ENCODE peak calls at places on chromosomes 12 and 14, in nine cellular contexts. One of them, this sample, is unnamed. For H3K79me2, the result is how much of the 10 kb centered on the place peaks cover.

GRCh38 chr14:50539051-50539450 is 6.7 kb upstream of the MAP4K5 start:
- DNase-seq in astrocyte: no peak
- DNase-seq in H1: no peak
- DNase-seq in mammary epithelial cell: no peak
- DNase-seq in fibroblast of lung: no peak
- DNase-seq in neural progenitor cell: no peak
- DNase-seq in PC-3: no peak
- DNase-seq in endothelial cell of umbilical vein: no peak
- DNase-seq in PC-9: no peak
- DNase-seq in this sample: no peak

GRCh38 chr14:22472935-22473854 is 115.8 kb downstream of the DAD1 start:
- DNase-seq in astrocyte: no peak
- DNase-seq in H1: no peak
- DNase-seq in mammary epithelial cell: peak
- DNase-seq in fibroblast of lung: no peak
- DNase-seq in neural progenitor cell: peak
- DNase-seq in PC-3: peak
- DNase-seq in endothelial cell of umbilical vein: peak
- DNase-seq in PC-9: no peak
- DNase-seq in this sample: peak

GRCh38 chr12:116863275-116863767 is 17.9 kb downstream of the HRK start:
- DNase-seq in astrocyte: peak
- DNase-seq in H1: peak
- DNase-seq in mammary epithelial cell: no peak
- DNase-seq in fibroblast of lung: peak
- DNase-seq in neural progenitor cell: peak
- DNase-seq in PC-3: peak
- DNase-seq in endothelial cell of umbilical vein: peak
- DNase-seq in PC-9: no peak
- DNase-seq in this sample: no peak

GRCh38 chr12:106297681-106298080 is 4.9 kb upstream of the TCP11L2 start:
- DNase-seq in astrocyte: no peak
- DNase-seq in H1: no peak
- DNase-seq in mammary epithelial cell: no peak
- DNase-seq in fibroblast of lung: no peak
- DNase-seq in neural progenitor cell: no peak
- DNase-seq in PC-3: no peak
- DNase-seq in endothelial cell of umbilical vein: no peak
- DNase-seq in PC-9: no peak
- DNase-seq in this sample: no peak

GRCh38 chr14:56868660-56869059 is 58.4 kb upstream of the OTX2 start:
- DNase-seq in astrocyte: no peak
- DNase-seq in H1: no peak
- DNase-seq in mammary epithelial cell: no peak
- DNase-seq in fibroblast of lung: no peak
- DNase-seq in neural progenitor cell: no peak
- DNase-seq in PC-3: no peak
- DNase-seq in endothelial cell of umbilical vein: no peak
- DNase-seq in PC-9: no peak
- DNase-seq in this sample: no peak

GRCh38 chr14:104598461-104599273 is 5.9 kb downstream of the TMEM179 start:
- DNase-seq in astrocyte: no peak
- DNase-seq in H1: no peak
- DNase-seq in mammary epithelial cell: no peak
- DNase-seq in fibroblast of lung: no peak
- DNase-seq in neural progenitor cell: no peak
- DNase-seq in PC-3: no peak
- DNase-seq in endothelial cell of umbilical vein: no peak
- DNase-seq in PC-9: no peak
- DNase-seq in this sample: no peak

GRCh38 chr12:97308576-97309198 is 153.9 kb upstream of the RMST start:
- DNase-seq in astrocyte: peak
- DNase-seq in H1: no peak
- DNase-seq in mammary epithelial cell: peak
- DNase-seq in fibroblast of lung: peak
- DNase-seq in neural progenitor cell: peak
- DNase-seq in PC-3: peak
- DNase-seq in endothelial cell of umbilical vein: peak
- DNase-seq in PC-9: peak
- DNase-seq in this sample: peak

GRCh38 chr12:238736-239398 is 23.8 kb downstream of the SLC6A13 start:
- DNase-seq in astrocyte: no peak
- DNase-seq in H1: no peak
- DNase-seq in mammary epithelial cell: no peak
- DNase-seq in fibroblast of lung: no peak
- DNase-seq in neural progenitor cell: no peak
- DNase-seq in PC-3: no peak
- DNase-seq in endothelial cell of umbilical vein: no peak
- DNase-seq in PC-9: no peak
- DNase-seq in this sample: no peak

GRCh38 chr12:66188584-66189475 is at the start of gene IRAK3:
- DNase-seq in astrocyte: peak
- DNase-seq in H1: peak
- DNase-seq in mammary epithelial cell: peak
- DNase-seq in fibroblast of lung: peak
- DNase-seq in neural progenitor cell: peak
- DNase-seq in PC-3: no peak
- DNase-seq in endothelial cell of umbilical vein: peak
- DNase-seq in PC-9: no peak
- DNase-seq in this sample: peak

GRCh38 chr14:97350415-97350814 is 553.2 kb downstream of the VRK1 start:
- DNase-seq in astrocyte: no peak
- DNase-seq in H1: no peak
- DNase-seq in mammary epithelial cell: no peak
- DNase-seq in fibroblast of lung: no peak
- DNase-seq in neural progenitor cell: no peak
- DNase-seq in PC-3: no peak
- DNase-seq in endothelial cell of umbilical vein: no peak
- DNase-seq in PC-9: no peak
- DNase-seq in this sample: no peak

GRCh38 chr12:62783881-62784280 is 151.1 kb downstream of the PPM1H start:
- DNase-seq in astrocyte: peak
- DNase-seq in H1: no peak
- DNase-seq in mammary epithelial cell: no peak
- DNase-seq in fibroblast of lung: peak
- DNase-seq in neural progenitor cell: no peak
- DNase-seq in PC-3: no peak
- DNase-seq in endothelial cell of umbilical vein: no peak
- DNase-seq in PC-9: no peak
- DNase-seq in this sample: peak

GRCh38 chr12:122785503-122785902 is 11.1 kb downstream of the CCDC62 start:
- DNase-seq in astrocyte: no peak
- DNase-seq in H1: no peak
- DNase-seq in mammary epithelial cell: no peak
- DNase-seq in fibroblast of lung: no peak
- DNase-seq in neural progenitor cell: no peak
- DNase-seq in PC-3: no peak
- DNase-seq in endothelial cell of umbilical vein: no peak
- DNase-seq in PC-9: no peak
- DNase-seq in this sample: no peak

GRCh38 chr12:12779529-12779928 is 5.9 kb upstream of the APOLD1 start:
- DNase-seq in astrocyte: peak
- DNase-seq in H1: no peak
- DNase-seq in mammary epithelial cell: peak
- DNase-seq in fibroblast of lung: peak
- DNase-seq in neural progenitor cell: no peak
- DNase-seq in PC-3: peak
- DNase-seq in endothelial cell of umbilical vein: peak
- DNase-seq in PC-9: peak
- DNase-seq in this sample: peak

GRCh38 chr12:53977596-53978464 is 3.1 kb upstream of the HOTAIR start:
- DNase-seq in astrocyte: no peak
- DNase-seq in H1: no peak
- DNase-seq in mammary epithelial cell: no peak
- DNase-seq in fibroblast of lung: no peak
- DNase-seq in neural progenitor cell: no peak
- DNase-seq in PC-3: peak
- DNase-seq in endothelial cell of umbilical vein: no peak
- DNase-seq in PC-9: no peak
- DNase-seq in this sample: no peak

GRCh38 chr14:91144425-91145145 is 30.7 kb downstream of the DGLUCY start:
- DNase-seq in astrocyte: peak
- DNase-seq in H1: no peak
- DNase-seq in mammary epithelial cell: no peak
- DNase-seq in fibroblast of lung: peak
- DNase-seq in neural progenitor cell: peak
- DNase-seq in PC-3: peak
- DNase-seq in endothelial cell of umbilical vein: peak
- DNase-seq in PC-9: no peak
- DNase-seq in this sample: peak

GRCh38 chr12:108696111-108696995 is 35.0 kb downstream of the CORO1C start:
- DNase-seq in astrocyte: peak
- DNase-seq in H1: no peak
- DNase-seq in mammary epithelial cell: peak
- DNase-seq in fibroblast of lung: peak
- DNase-seq in neural progenitor cell: no peak
- DNase-seq in PC-3: peak
- DNase-seq in endothelial cell of umbilical vein: no peak
- DNase-seq in PC-9: peak
- DNase-seq in this sample: peak
- H3K27ac ChIP-seq in astrocyte: peak
- H3K27ac ChIP-seq in H1: no peak
- H3K27ac ChIP-seq in mammary epithelial cell: peak
- H3K27ac ChIP-seq in fibroblast of lung: peak
- H3K27ac ChIP-seq in neural progenitor cell: no peak
- H3K27ac ChIP-seq in PC-3: peak
- H3K27ac ChIP-seq in endothelial cell of umbilical vein: no peak
- H3K27ac ChIP-seq in PC-9: peak
- H3K27ac ChIP-seq in this sample: peak

GRCh38 chr12:52951640-52952039 is 2.7 kb downstream of the KRT18 start:
- DNase-seq in astrocyte: no peak
- DNase-seq in H1: no peak
- DNase-seq in mammary epithelial cell: no peak
- DNase-seq in fibroblast of lung: no peak
- DNase-seq in neural progenitor cell: no peak
- DNase-seq in PC-3: no peak
- DNase-seq in endothelial cell of umbilical vein: no peak
- DNase-seq in PC-9: no peak
- DNase-seq in this sample: no peak

GRCh38 chr12:52949413-52950331 is 754 bp downstream of the KRT18 start:
- DNase-seq in astrocyte: peak
- DNase-seq in H1: no peak
- DNase-seq in mammary epithelial cell: peak
- DNase-seq in fibroblast of lung: peak
- DNase-seq in neural progenitor cell: peak
- DNase-seq in PC-3: peak
- DNase-seq in endothelial cell of umbilical vein: peak
- DNase-seq in PC-9: peak
- DNase-seq in this sample: peak

GRCh38 chr12:52952082-52952801 is 3.3 kb downstream of the KRT18 start:
- DNase-seq in astrocyte: no peak
- DNase-seq in H1: no peak
- DNase-seq in mammary epithelial cell: no peak
- DNase-seq in fibroblast of lung: no peak
- DNase-seq in neural progenitor cell: no peak
- DNase-seq in PC-3: peak
- DNase-seq in endothelial cell of umbilical vein: no peak
- DNase-seq in PC-9: no peak
- DNase-seq in this sample: no peak

GRCh38 chr12:52950553-52950952 is 1.6 kb downstream of the KRT18 start:
- DNase-seq in astrocyte: no peak
- DNase-seq in H1: no peak
- DNase-seq in mammary epithelial cell: no peak
- DNase-seq in fibroblast of lung: no peak
- DNase-seq in neural progenitor cell: no peak
- DNase-seq in PC-3: no peak
- DNase-seq in endothelial cell of umbilical vein: no peak
- DNase-seq in PC-9: no peak
- DNase-seq in this sample: no peak

DNA sequence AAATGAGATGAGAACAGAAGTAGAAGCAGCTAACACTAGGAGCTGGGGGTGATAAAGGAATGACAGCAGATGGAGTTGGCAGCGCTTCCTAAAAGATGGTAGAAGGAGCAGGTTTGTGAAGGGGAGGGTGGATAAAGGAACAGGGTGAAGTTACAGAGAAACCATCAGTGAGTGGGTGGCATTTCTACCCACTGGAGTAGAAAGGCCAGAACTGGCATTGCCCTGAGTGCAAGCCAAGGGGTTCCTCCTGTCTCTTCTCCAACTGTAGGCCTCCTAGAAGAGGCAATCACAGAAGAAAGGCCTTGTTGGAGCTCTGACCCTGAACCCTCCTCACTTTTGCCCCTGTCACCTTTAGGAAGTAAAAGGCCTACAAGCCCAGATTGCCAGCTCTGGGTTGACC is 2.2 kb downstream of the KRT18 start:
- DNase-seq in astrocyte: no peak
- DNase-seq in H1: no peak
- DNase-seq in mammary epithelial cell: no peak
- DNase-seq in fibroblast of lung: no peak
- DNase-seq in neural progenitor cell: no peak
- DNase-seq in PC-3: no peak
- DNase-seq in endothelial cell of umbilical vein: no peak
- DNase-seq in PC-9: no peak
- DNase-seq in this sample: no peak
- H3K4me3 ChIP-seq in astrocyte: peak
- H3K4me3 ChIP-seq in H1: no peak
- H3K4me3 ChIP-seq in mammary epithelial cell: no peak
- H3K4me3 ChIP-seq in fibroblast of lung: no peak
- H3K4me3 ChIP-seq in neural progenitor cell: no peak
- H3K4me3 ChIP-seq in PC-3: peak
- H3K4me3 ChIP-seq in endothelial cell of umbilical vein: no peak
- H3K4me3 ChIP-seq in PC-9: peak
- H3K4me3 ChIP-seq in this sample: peak

GRCh38 chr14:71815110-71815509 is 117.1 kb upstream of the RGS6 start:
- DNase-seq in astrocyte: no peak
- DNase-seq in H1: no peak
- DNase-seq in mammary epithelial cell: no peak
- DNase-seq in fibroblast of lung: no peak
- DNase-seq in neural progenitor cell: no peak
- DNase-seq in PC-3: no peak
- DNase-seq in endothelial cell of umbilical vein: no peak
- DNase-seq in PC-9: no peak
- DNase-seq in this sample: no peak
- H3K79me2 ChIP-seq in astrocyte: under half
- H3K79me2 ChIP-seq in H1: under half
- H3K79me2 ChIP-seq in mammary epithelial cell: under half
- H3K79me2 ChIP-seq in fibroblast of lung: under half
- H3K79me2 ChIP-seq in neural progenitor cell: under half
- H3K79me2 ChIP-seq in PC-3: under half
- H3K79me2 ChIP-seq in endothelial cell of umbilical vein: under half
- H3K79me2 ChIP-seq in PC-9: under half
- H3K79me2 ChIP-seq in this sample: under half

GRCh38 chr12:69529021-69529420 is 56.2 kb upstream of the CCT2 start:
- DNase-seq in astrocyte: no peak
- DNase-seq in H1: no peak
- DNase-seq in mammary epithelial cell: no peak
- DNase-seq in fibroblast of lung: no peak
- DNase-seq in neural progenitor cell: no peak
- DNase-seq in PC-3: no peak
- DNase-seq in endothelial cell of umbilical vein: no peak
- DNase-seq in PC-9: no peak
- DNase-seq in this sample: no peak

DNA sequence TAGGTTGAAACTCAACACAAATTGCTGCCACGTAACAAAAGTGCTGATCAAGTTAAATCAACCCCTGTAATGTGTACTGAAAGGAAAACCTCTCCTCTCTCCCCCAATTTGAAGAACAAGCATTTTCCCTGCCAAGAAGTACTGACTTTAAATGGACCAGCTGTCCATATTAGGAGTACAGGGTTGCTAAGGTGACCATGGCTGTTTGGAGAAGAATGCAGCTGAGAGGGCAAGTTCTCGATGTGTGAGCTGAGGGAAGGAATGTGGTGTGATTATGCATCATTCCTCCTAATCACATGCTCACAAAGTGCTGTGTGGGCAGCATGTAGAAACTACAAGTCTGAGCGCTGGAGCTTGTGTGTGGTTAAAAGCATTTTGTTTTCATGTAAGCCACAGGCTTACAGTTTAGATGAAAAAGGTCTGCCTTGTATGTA is 50.9 kb upstream of the CCT2 start:
- DNase-seq in astrocyte: peak
- DNase-seq in H1: peak
- DNase-seq in mammary epithelial cell: peak
- DNase-seq in fibroblast of lung: peak
- DNase-seq in neural progenitor cell: peak
- DNase-seq in PC-3: peak
- DNase-seq in endothelial cell of umbilical vein: peak
- DNase-seq in PC-9: peak
- DNase-seq in this sample: peak
- H3K27ac ChIP-seq in astrocyte: peak
- H3K27ac ChIP-seq in H1: peak
- H3K27ac ChIP-seq in mammary epithelial cell: peak
- H3K27ac ChIP-seq in fibroblast of lung: peak
- H3K27ac ChIP-seq in neural progenitor cell: no peak
- H3K27ac ChIP-seq in PC-3: no peak
- H3K27ac ChIP-seq in endothelial cell of umbilical vein: no peak
- H3K27ac ChIP-seq in PC-9: no peak
- H3K27ac ChIP-seq in this sample: peak